ENCODE peak calls at places on chromosomes 11 and 22, in seven cellular contexts. One of them, this sample, is unnamed.

GRCh38 chr11:65911682-65912568 is 6.9 kb downstream of the C11orf68 start:
- DNase-seq in lower lobe of right lung: no peak
- DNase-seq in type B pancreatic cell: no peak
- DNase-seq in PC-9: peak; percentile 63
- DNase-seq in WERI-Rb-1: peak; percentile 78
- DNase-seq in Peyer's patch: no peak
- DNase-seq in GM12865: no peak
- DNase-seq in this sample: peak; percentile 80

GRCh38 chr11:76288166-76288978 is 82.1 kb upstream of the WNT11 start:
- DNase-seq in Peyer's patch: no peak
- DNase-seq in PC-9: no peak
- DNase-seq in WERI-Rb-1: no peak
- DNase-seq in type B pancreatic cell: no peak
- DNase-seq in GM12865: peak; percentile 37
- DNase-seq in lower lobe of right lung: no peak
- DNase-seq in this sample: no peak

GRCh38 chr22:26461188-26461810 is 22.3 kb downstream of the HPS4 start:
- DNase-seq in PC-9: no peak
- DNase-seq in lower lobe of right lung: peak; percentile 58
- DNase-seq in GM12865: peak; percentile 47
- DNase-seq in Peyer's patch: peak; percentile 85
- DNase-seq in WERI-Rb-1: peak; percentile 92
- DNase-seq in type B pancreatic cell: no peak
- DNase-seq in this sample: peak; percentile 41

GRCh38 chr22:29344137-29344536 is 28.6 kb upstream of the RASL10A start:
- DNase-seq in Peyer's patch: no peak
- DNase-seq in GM12865: no peak
- DNase-seq in lower lobe of right lung: peak; percentile 79
- DNase-seq in type B pancreatic cell: no peak
- DNase-seq in WERI-Rb-1: no peak
- DNase-seq in PC-9: peak; percentile 92
- DNase-seq in this sample: peak; percentile 87

GRCh38 chr11:1952806-1953482 is 5.8 kb downstream of the MRPL23 start:
- DNase-seq in Peyer's patch: peak; percentile 9
- DNase-seq in GM12865: no peak
- DNase-seq in PC-9: no peak
- DNase-seq in type B pancreatic cell: no peak
- DNase-seq in lower lobe of right lung: peak; percentile 4
- DNase-seq in WERI-Rb-1: no peak
- DNase-seq in this sample: no peak

GRCh38 chr22:32602154-32602553 is 127.5 kb downstream of the FBXO7 start:
- DNase-seq in PC-9: no peak
- DNase-seq in Peyer's patch: no peak
- DNase-seq in WERI-Rb-1: no peak
- DNase-seq in type B pancreatic cell: no peak
- DNase-seq in lower lobe of right lung: no peak
- DNase-seq in GM12865: no peak
- DNase-seq in this sample: no peak

GRCh38 chr22:29023172-29023796 is 38.3 kb downstream of the C22orf31 start:
- DNase-seq in type B pancreatic cell: no peak
- DNase-seq in Peyer's patch: no peak
- DNase-seq in lower lobe of right lung: no peak
- DNase-seq in GM12865: no peak
- DNase-seq in WERI-Rb-1: no peak
- DNase-seq in PC-9: no peak
- DNase-seq in this sample: no peak

GRCh38 chr22:24305260-24305692 is 34.6 kb downstream of the SPECC1L start:
- DNase-seq in GM12865: no peak
- DNase-seq in type B pancreatic cell: no peak
- DNase-seq in Peyer's patch: no peak
- DNase-seq in lower lobe of right lung: no peak
- DNase-seq in WERI-Rb-1: no peak
- DNase-seq in PC-9: no peak
- DNase-seq in this sample: peak; percentile 71

GRCh38 chr11:3010521-3011275 is 18.6 kb upstream of the NAP1L4 start:
- DNase-seq in PC-9: no peak
- DNase-seq in lower lobe of right lung: no peak
- DNase-seq in WERI-Rb-1: peak; percentile 64
- DNase-seq in type B pancreatic cell: no peak
- DNase-seq in GM12865: no peak
- DNase-seq in Peyer's patch: no peak
- DNase-seq in this sample: no peak

GRCh38 chr11:3158131-3158591 is 6.9 kb downstream of the OSBPL5 start:
- DNase-seq in Peyer's patch: no peak
- DNase-seq in WERI-Rb-1: no peak
- DNase-seq in type B pancreatic cell: no peak
- DNase-seq in PC-9: no peak
- DNase-seq in lower lobe of right lung: peak; percentile 26
- DNase-seq in GM12865: no peak
- DNase-seq in this sample: no peak

GRCh38 chr11:112977620-112978212 is 16.5 kb downstream of the NCAM1 start:
- DNase-seq in type B pancreatic cell: no peak
- DNase-seq in Peyer's patch: no peak
- DNase-seq in WERI-Rb-1: no peak
- DNase-seq in lower lobe of right lung: no peak
- DNase-seq in GM12865: no peak
- DNase-seq in PC-9: no peak
- DNase-seq in this sample: peak; percentile 89

GRCh38 chr11:67252831-67253239 is 13.4 kb upstream of the GRK2 start:
- DNase-seq in WERI-Rb-1: peak; percentile 34
- DNase-seq in Peyer's patch: peak; percentile 58
- DNase-seq in lower lobe of right lung: peak; percentile 61
- DNase-seq in type B pancreatic cell: no peak
- DNase-seq in PC-9: no peak
- DNase-seq in GM12865: peak; percentile 61
- DNase-seq in this sample: peak; percentile 63

GRCh38 chr11:117479372-117479771 is 151.7 kb downstream of the CEP164 start:
- DNase-seq in Peyer's patch: no peak
- DNase-seq in type B pancreatic cell: no peak
- DNase-seq in WERI-Rb-1: no peak
- DNase-seq in lower lobe of right lung: no peak
- DNase-seq in PC-9: no peak
- DNase-seq in GM12865: peak; percentile 55
- DNase-seq in this sample: no peak

GRCh38 chr22:48889209-48889830 is 938.4 kb downstream of the BRD1 start:
- DNase-seq in lower lobe of right lung: peak; percentile 35
- DNase-seq in Peyer's patch: peak; percentile 13
- DNase-seq in PC-9: no peak
- DNase-seq in type B pancreatic cell: peak; percentile 44
- DNase-seq in WERI-Rb-1: no peak
- DNase-seq in GM12865: no peak
- DNase-seq in this sample: no peak

GRCh38 chr11:38402063-38402462 is 1804.0 kb upstream of the RAG2 start:
- DNase-seq in WERI-Rb-1: no peak
- DNase-seq in lower lobe of right lung: no peak
- DNase-seq in Peyer's patch: no peak
- DNase-seq in type B pancreatic cell: no peak
- DNase-seq in PC-9: no peak
- DNase-seq in GM12865: no peak
- DNase-seq in this sample: no peak

DNA sequence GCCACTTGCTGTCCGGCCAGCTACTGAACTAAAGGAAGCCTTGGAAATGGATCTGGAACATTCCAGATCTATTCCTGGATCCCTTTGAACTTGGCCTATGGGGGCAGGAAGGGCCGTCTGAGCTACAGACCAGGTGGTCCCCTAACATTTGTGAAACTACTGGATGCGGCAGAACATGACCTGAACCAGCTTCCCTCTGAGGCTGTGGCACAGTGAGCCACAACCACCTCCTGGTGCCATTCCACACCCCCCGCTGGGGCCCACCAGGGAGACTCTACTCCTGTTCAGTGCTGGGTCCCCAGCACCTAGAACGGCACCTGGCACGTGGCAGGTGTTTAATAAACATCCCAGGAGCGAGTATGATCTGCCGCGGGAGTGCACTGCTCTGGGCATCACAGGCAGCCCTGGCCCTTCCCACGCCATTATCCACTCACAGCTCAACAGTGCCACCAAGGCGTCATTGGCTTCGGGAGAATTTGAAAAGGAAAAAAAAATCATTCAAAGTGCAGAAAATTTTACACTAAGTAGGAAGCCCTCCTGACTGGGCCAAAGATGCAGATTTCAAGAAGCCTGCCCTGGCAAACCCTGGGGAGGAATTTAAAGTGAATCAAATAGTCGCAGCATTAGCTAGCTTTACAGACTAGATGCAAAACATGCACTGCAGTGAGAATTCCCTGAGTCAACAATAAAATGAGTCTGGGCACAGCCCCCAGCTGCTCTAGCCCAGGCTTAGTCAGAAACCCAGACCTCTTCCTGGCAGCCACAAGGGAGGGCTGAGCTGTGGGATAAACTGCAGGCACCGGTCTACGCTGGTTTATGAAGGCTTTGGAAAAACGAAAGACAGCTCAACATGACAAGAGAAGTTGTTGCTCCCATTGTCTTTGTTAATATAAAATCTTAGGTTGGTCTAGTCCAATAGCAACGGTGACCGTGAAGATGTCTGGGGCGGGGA is 14.3 kb upstream of the EFCAB6 start:
- DNase-seq in Peyer's patch: peak; percentile 47
- DNase-seq in PC-9: no peak
- DNase-seq in lower lobe of right lung: no peak
- DNase-seq in type B pancreatic cell: peak; percentile 62
- DNase-seq in GM12865: peak; percentile 20
- DNase-seq in WERI-Rb-1: peak; percentile 11
- DNase-seq in this sample: peak; percentile 65
- TF ChIP-seq CTCF in Peyer's patch: peak; percentile 41
- TF ChIP-seq CTCF in PC-9: peak; percentile 55
- TF ChIP-seq CTCF in lower lobe of right lung: peak; percentile 30
- TF ChIP-seq CTCF in type B pancreatic cell: no peak
- TF ChIP-seq CTCF in GM12865: peak; percentile 35
- TF ChIP-seq CTCF in WERI-Rb-1: no peak
- TF ChIP-seq CTCF in this sample: peak; percentile 5

GRCh38 chr11:103488021-103488420 is 378.8 kb downstream of the DYNC2H1 start:
- DNase-seq in PC-9: no peak
- DNase-seq in lower lobe of right lung: no peak
- DNase-seq in type B pancreatic cell: no peak
- DNase-seq in WERI-Rb-1: no peak
- DNase-seq in Peyer's patch: no peak
- DNase-seq in GM12865: peak; percentile 22
- DNase-seq in this sample: no peak

GRCh38 chr11:103486609-103487008 is 377.4 kb downstream of the DYNC2H1 start:
- DNase-seq in PC-9: no peak
- DNase-seq in type B pancreatic cell: no peak
- DNase-seq in lower lobe of right lung: no peak
- DNase-seq in GM12865: no peak
- DNase-seq in WERI-Rb-1: no peak
- DNase-seq in Peyer's patch: no peak
- DNase-seq in this sample: no peak

GRCh38 chr11:103483996-103484395 is 374.8 kb downstream of the DYNC2H1 start:
- DNase-seq in type B pancreatic cell: no peak
- DNase-seq in WERI-Rb-1: no peak
- DNase-seq in PC-9: no peak
- DNase-seq in GM12865: no peak
- DNase-seq in Peyer's patch: no peak
- DNase-seq in lower lobe of right lung: no peak
- DNase-seq in this sample: no peak

GRCh38 chr11:103487113-103487512 is 377.9 kb downstream of the DYNC2H1 start:
- DNase-seq in type B pancreatic cell: no peak
- DNase-seq in WERI-Rb-1: no peak
- DNase-seq in lower lobe of right lung: no peak
- DNase-seq in PC-9: no peak
- DNase-seq in GM12865: no peak
- DNase-seq in Peyer's patch: no peak
- DNase-seq in this sample: no peak

DNA sequence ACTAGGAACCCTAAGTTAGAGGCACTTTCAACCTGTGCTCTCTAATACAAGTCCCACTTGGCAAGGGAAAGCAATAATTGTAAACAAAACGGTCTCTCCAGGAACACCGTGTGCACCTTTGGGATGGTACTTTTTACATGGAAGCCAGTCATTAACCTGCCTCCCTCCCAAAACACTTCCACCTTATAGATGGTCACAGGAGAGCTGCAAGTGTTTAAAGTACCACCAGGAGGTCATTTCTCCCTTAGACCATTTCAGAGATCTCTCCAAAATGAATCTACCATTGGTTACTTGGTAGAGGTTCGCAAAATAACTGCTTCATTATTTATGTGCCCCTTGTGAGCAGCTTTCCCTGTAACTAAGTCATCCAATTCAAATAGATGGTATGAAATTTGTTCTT is 375.3 kb downstream of the DYNC2H1 start:
- DNase-seq in WERI-Rb-1: no peak
- DNase-seq in Peyer's patch: no peak
- DNase-seq in type B pancreatic cell: no peak
- DNase-seq in lower lobe of right lung: no peak
- DNase-seq in PC-9: no peak
- DNase-seq in GM12865: no peak
- DNase-seq in this sample: no peak
- TF ChIP-seq CTCF in WERI-Rb-1: no peak
- TF ChIP-seq CTCF in Peyer's patch: no peak
- TF ChIP-seq CTCF in type B pancreatic cell: no peak
- TF ChIP-seq CTCF in lower lobe of right lung: no peak
- TF ChIP-seq CTCF in PC-9: no peak
- TF ChIP-seq CTCF in GM12865: no peak
- TF ChIP-seq CTCF in this sample: no peak

GRCh38 chr11:69587454-69588081 is 53.4 kb upstream of the CCND1 start:
- DNase-seq in PC-9: no peak
- DNase-seq in Peyer's patch: no peak
- DNase-seq in type B pancreatic cell: no peak
- DNase-seq in GM12865: no peak
- DNase-seq in WERI-Rb-1: no peak
- DNase-seq in lower lobe of right lung: no peak
- DNase-seq in this sample: peak; percentile 39
- TF ChIP-seq CTCF in PC-9: no peak
- TF ChIP-seq CTCF in Peyer's patch: no peak
- TF ChIP-seq CTCF in type B pancreatic cell: no peak
- TF ChIP-seq CTCF in GM12865: no peak
- TF ChIP-seq CTCF in WERI-Rb-1: no peak
- TF ChIP-seq CTCF in lower lobe of right lung: no peak
- TF ChIP-seq CTCF in this sample: no peak

DNA sequence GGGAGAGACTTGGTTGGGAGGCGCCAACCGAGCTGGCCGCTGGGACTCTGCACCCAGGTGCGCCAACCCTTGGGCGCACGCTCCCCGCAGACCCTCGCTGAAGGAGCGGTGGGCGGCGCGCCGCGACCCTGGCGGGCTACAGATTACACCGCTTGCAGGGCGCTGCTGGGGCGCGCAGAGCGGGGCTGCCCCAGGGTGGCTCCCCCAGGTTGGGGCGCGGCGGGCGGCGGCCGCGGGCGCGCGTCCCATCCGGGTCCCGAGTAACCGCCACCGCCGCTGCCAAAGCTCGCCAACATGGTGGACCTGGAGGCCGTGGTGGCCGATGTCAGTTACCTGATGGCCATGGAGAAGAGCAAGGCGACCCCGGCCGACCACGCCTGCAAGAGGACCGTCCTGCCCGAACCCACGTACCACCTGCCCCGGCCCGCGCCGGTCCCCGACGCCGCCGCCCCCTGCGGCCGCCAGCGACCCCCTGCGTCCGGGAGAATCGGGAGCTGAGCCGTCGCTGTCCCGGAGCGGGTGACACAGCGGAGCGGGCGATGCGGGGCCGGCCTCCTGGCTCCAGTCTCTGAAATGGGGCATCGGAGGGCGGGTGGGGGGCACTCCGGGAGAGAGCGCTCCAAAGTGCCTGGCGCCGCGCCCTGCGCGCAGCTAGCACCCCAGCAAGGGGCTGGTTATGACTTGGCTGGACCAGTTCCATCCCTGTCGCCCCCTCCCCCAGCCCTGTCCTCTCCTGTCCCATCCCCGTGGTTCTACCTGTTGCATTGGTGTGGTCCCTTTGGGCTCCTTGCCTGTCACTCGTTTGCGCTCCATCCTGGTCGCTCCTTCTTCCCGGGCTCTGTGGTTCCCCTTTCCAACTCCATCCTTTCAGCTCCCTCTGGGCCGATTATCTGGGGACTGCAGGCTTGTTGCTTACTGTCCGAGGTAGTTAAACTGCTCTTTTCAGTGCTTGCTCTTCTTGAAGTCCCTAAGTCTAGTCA is 143.3 kb upstream of the GRK3 start:
- DNase-seq in lower lobe of right lung: no peak
- DNase-seq in GM12865: no peak
- DNase-seq in type B pancreatic cell: no peak
- DNase-seq in Peyer's patch: no peak
- DNase-seq in WERI-Rb-1: no peak
- DNase-seq in PC-9: no peak
- DNase-seq in this sample: no peak
- TF ChIP-seq CTCF in lower lobe of right lung: no peak
- TF ChIP-seq CTCF in GM12865: no peak
- TF ChIP-seq CTCF in type B pancreatic cell: no peak
- TF ChIP-seq CTCF in Peyer's patch: no peak
- TF ChIP-seq CTCF in WERI-Rb-1: no peak
- TF ChIP-seq CTCF in PC-9: no peak
- TF ChIP-seq CTCF in this sample: no peak